ENCODE peak calls at places on chromosomes 6 and 20, in six cellular contexts. K, G, B, A, X and T are unnamed samples.

GRCh38 chr6:109336221-109336955 is 45.9 kb downstream of the CD164 start:
- DNase-seq in G (no peak), B (peak; percentile 16), K (no peak), X (no peak), A (peak; percentile 48), T (no peak)

GRCh38 chr6:69593706-69594105 is 203.1 kb downstream of the LMBRD1 start:
- DNase-seq in B (no peak), K (no peak), X (no peak), A (no peak), G (no peak), T (no peak)

GRCh38 chr6:155406801-155407200 is 48.8 kb downstream of the NOX3 start:
- DNase-seq in X (no peak), G (no peak), A (no peak), K (no peak), B (no peak), T (no peak)

GRCh38 chr6:8492536-8493125 is 57.3 kb upstream of the SLC35B3 start:
- DNase-seq in G (no peak), K (no peak), B (no peak), X (no peak), A (no peak), T (no peak)

GRCh38 chr6:115190534-115190933 is 847.7 kb upstream of the HS3ST5 start:
- DNase-seq in G (no peak), K (no peak), B (no peak), X (no peak), A (no peak), T (no peak)

GRCh38 chr6:146532702-146533101 is 10.9 kb upstream of the RAB32 start:
- DNase-seq in A (no peak), K (no peak), G (no peak), B (no peak), X (no peak), T (no peak)

GRCh38 chr6:105740946-105741605 is 338.2 kb upstream of the PREP start:
- DNase-seq in A (no peak), G (no peak), K (no peak), B (no peak), X (no peak), T (no peak)

GRCh38 chr20:21719592-21720214 is 14.2 kb downstream of the PAX1 start:
- DNase-seq in X (no peak), G (no peak), K (peak; percentile 90), A (peak; percentile 71), B (peak; percentile 74), T (peak; percentile 32)

GRCh38 chr6:21633511-21634109 is 40.1 kb downstream of the SOX4 start:
- DNase-seq in K (no peak), A (no peak), X (no peak), G (no peak), B (no peak), T (no peak)

GRCh38 chr6:116073765-116074450 is 13.2 kb upstream of the FRK start:
- DNase-seq in G (no peak), B (peak; percentile 31), K (no peak), A (no peak), X (no peak), T (no peak)

GRCh38 chr20:32523613-32524218 is 61.4 kb downstream of the NOL4L start:
- DNase-seq in X (no peak), A (no peak), G (no peak), K (no peak), B (no peak), T (no peak)

GRCh38 chr6:141199074-141199473 is 933.7 kb upstream of the GJE1 start:
- DNase-seq in K (no peak), X (no peak), B (no peak), G (no peak), A (peak; percentile 32), T (peak; percentile 17)

GRCh38 chr6:11938285-11938890 is 73.7 kb upstream of the HIVEP1 start:
- DNase-seq in B (no peak), X (no peak), K (peak; percentile 87), G (no peak), A (no peak), T (no peak)

GRCh38 chr20:2633381-2633780 is 19.1 kb upstream of the NOP56 start:
- DNase-seq in G (no peak), A (no peak), B (no peak), X (no peak), K (no peak), T (no peak)

GRCh38 chr20:57524511-57525176 is at the start of gene CTCFL:
- DNase-seq in G (no peak), K (peak; percentile 49), X (no peak), A (no peak), B (no peak), T (no peak)

GRCh38 chr6:109297719-109298118 is 84.5 kb downstream of the CD164 start:
- DNase-seq in K (no peak), X (no peak), B (no peak), G (no peak), A (no peak), T (no peak)

GRCh38 chr20:25508083-25508770 is 77.1 kb downstream of the NINL start:
- DNase-seq in K (no peak), X (no peak), B (peak; percentile 59), A (peak; percentile 89), G (no peak), T (peak; percentile 74)

GRCh38 chr20:49248301-49248700 is 29.1 kb downstream of the DDX27 start:
- DNase-seq in X (no peak), K (no peak), B (no peak), A (no peak), G (no peak), T (no peak)

GRCh38 chr6:102732908-102733307 is 1339.4 kb downstream of the GRIK2 start:
- DNase-seq in K (no peak), G (no peak), B (no peak), X (no peak), A (no peak), T (peak; percentile 3)

GRCh38 chr20:50628853-50629674 is 62.3 kb downstream of the RIPOR3 start:
- DNase-seq in B (no peak), G (no peak), A (no peak), X (no peak), K (no peak), T (no peak)

GRCh38 chr20:61573415-61574305 is 321.6 kb downstream of the CDH4 start:
- DNase-seq in X (no peak), G (no peak), A (no peak), B (no peak), K (no peak), T (no peak)

GRCh38 chr6:43180985-43181384 is 1.0 kb upstream of the CUL9 start:
- DNase-seq in A (no peak), K (no peak), X (no peak), G (no peak), B (no peak), T (no peak)

GRCh38 chr6:27873101-27874030 is 38.8 kb downstream of the OR2B2 start:
- DNase-seq in B (no peak), G (peak; percentile 87), K (peak; percentile 84), X (peak; percentile 53), A (peak; percentile 86), T (no peak)

GRCh38 chr20:36543187-36544133 is 2.1 kb downstream of the MYL9 start:
- DNase-seq in X (peak; percentile 88), G (no peak), B (peak; percentile 77), K (peak; percentile 40), A (peak; percentile 80), T (peak; percentile 68)
- H3K4me3 ChIP-seq in X (peak overlapping the region; percentile 98), G (no peak overlapping the region), B (peak overlapping the region; percentile 92), K (peak overlapping the region; percentile 89), A (peak overlapping the region; percentile 19), T (peak overlapping the region; percentile 87)

DNA sequence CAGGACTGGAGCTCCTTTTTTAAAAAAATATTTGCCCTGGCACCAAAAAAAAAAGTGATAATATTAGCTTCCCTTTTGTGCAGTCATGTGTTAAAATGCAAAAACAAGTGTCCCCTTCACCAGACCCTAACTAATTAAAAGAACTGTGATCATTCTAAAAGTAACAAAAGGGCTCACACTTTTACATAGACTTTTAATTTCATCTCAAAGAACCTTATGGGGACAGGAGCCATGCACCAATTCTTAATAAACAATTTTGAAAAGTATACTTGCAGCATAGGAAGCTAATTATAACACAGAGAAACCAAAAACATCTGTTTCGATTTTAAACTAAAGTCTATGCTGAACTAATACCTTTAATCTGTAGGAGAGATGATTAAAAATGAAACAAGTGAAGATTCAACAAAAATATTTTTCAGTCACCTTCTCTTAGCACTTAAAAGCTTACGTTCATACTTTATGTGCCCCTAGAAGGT is 17.3 kb downstream of the STX7 start:
- DNase-seq in B (no peak), K (no peak), A (no peak), G (no peak), X (no peak), T (no peak)
- H3K4me3 ChIP-seq in B (no peak overlapping the region), K (no peak overlapping the region), A (no peak overlapping the region), G (no peak overlapping the region), X (no peak overlapping the region), T (no peak overlapping the region)

DNA sequence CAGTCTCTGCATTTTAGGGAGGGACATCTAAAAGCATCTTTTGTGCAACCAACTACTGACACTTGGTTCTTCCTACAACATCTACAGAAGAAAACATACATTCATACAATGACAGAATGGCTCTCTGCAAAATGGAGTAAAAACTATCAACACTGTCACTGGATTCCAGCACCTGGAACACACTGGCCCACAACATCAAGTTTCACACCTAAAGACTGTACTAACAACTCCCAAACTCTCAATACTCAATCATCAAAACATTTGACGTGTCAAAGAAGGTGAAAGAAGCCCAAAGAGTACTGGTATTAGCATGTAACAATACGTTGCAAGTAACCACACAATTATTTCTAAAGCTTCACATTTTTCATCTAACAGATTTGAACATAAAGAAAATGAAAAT is 2.2 kb downstream of the CPNE1 start:
- DNase-seq in K (no peak), G (no peak), B (no peak), A (no peak), X (no peak), T (no peak)
- H3K4me3 ChIP-seq in K (peak overlapping the region; percentile 95), G (peak overlapping the region; percentile 11), B (peak overlapping the region; percentile 35), A (peak overlapping the region; percentile 4), X (no peak overlapping the region), T (peak overlapping the region; percentile 98)

GRCh38 chr6:148887181-148887580 is 140.4 kb downstream of the UST start:
- DNase-seq in A (no peak), X (no peak), B (no peak), G (no peak), K (no peak), T (no peak)

GRCh38 chr6:148883270-148883669 is 136.4 kb downstream of the UST start:
- DNase-seq in B (no peak), G (no peak), K (no peak), A (no peak), X (no peak), T (no peak)

GRCh38 chr6:148885920-148886845 is 139.4 kb downstream of the UST start:
- DNase-seq in K (peak; percentile 48), B (no peak), X (no peak), A (no peak), G (no peak), T (no peak)

GRCh38 chr6:148884461-148884860 is 137.6 kb downstream of the UST start:
- DNase-seq in B (no peak), X (no peak), A (no peak), K (no peak), G (no peak), T (no peak)

DNA sequence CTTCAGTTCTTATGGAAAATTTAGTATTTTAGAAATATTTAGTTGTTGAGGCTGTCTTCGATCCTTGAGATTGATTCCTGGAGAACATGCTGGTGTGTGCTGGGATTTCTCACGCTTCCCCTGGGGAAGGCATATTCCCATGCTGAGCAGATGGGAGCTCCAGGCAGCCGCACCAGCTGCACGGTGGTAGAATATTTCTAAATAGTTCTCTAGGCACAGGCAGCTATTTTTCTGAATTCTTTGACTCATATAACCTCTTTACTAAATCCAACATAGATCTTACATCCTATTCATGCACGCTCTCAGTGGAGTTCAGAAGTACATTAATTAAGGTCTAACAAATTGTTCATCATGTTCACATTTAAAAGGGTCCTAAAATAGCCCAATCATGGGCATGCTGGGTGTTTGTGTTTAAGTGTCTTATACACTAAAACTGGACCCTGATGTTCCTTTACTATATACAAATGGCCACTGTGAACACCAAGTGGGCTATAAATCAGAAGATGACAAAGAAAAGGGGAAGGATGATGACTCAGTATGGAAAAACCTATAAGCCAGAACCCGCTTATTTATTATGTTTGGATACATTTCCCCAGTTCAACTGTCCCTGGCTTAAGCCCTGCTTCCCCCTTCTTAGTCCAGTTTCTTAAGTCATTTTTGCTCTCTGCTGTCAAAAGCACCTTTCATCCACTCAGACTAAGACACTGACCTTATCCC is 138.5 kb downstream of the UST start:
- DNase-seq in K (no peak), X (no peak), B (no peak), G (no peak), A (no peak), T (peak; percentile 66)
- H3K4me3 ChIP-seq in K (no peak overlapping the region), X (no peak overlapping the region), B (no peak overlapping the region), G (no peak overlapping the region), A (no peak overlapping the region), T (no peak overlapping the region)